ENCODE peak calls at places on chromosomes 3 and 15, in seven cellular contexts. I, E, Y, A, O, N and X are unnamed samples. For H3K4me1, the result is how much of the 10 kb centered on the place peaks cover.

GRCh38 chr3:156803949-156804741 is 22.0 kb upstream of the LEKR1 start:
- DNase-seq in Y (no peak), A (no peak), E (no peak), O (no peak), I (no peak), N (no peak), X (no peak)

GRCh38 chr3:52792413-52792812 is 2.2 kb upstream of the ITIH3 start:
- DNase-seq in Y (no peak), I (no peak), A (no peak), E (no peak), O (no peak), N (peak), X (no peak)

GRCh38 chr3:187844708-187845107 is 99.4 kb upstream of the BCL6 start:
- DNase-seq in O (no peak), N (no peak), E (no peak), A (no peak), Y (no peak), I (no peak), X (no peak)

GRCh38 chr15:30649952-30650929 is 24.3 kb downstream of the ARHGAP11B start:
- DNase-seq in O (no peak), E (no peak), A (no peak), I (no peak), N (peak), Y (no peak), X (no peak)

GRCh38 chr3:101039285-101039684 is 46.1 kb upstream of the ABI3BP start:
- DNase-seq in O (peak), N (no peak), I (no peak), A (no peak), E (no peak), Y (no peak), X (no peak)

GRCh38 chr3:197343656-197344408 is 45.4 kb upstream of the DLG1 start:
- DNase-seq in Y (no peak), A (no peak), E (no peak), N (no peak), I (peak), O (no peak), X (no peak)

GRCh38 chr3:135966349-135966695 is 794 bp downstream of the PPP2R3A start:
- DNase-seq in E (peak), Y (no peak), I (no peak), A (no peak), O (no peak), N (no peak), X (no peak)

GRCh38 chr3:141487419-141488345 is 855 bp downstream of the RASA2 start:
- DNase-seq in A (peak), N (peak), E (peak), Y (no peak), O (peak), I (peak), X (peak)

GRCh38 chr15:57382222-57382621 is 5.9 kb downstream of the CGNL1 start:
- DNase-seq in I (no peak), Y (no peak), N (no peak), A (no peak), O (peak), E (no peak), X (no peak)

GRCh38 chr15:68220489-68220888 is 9.0 kb downstream of the CLN6 start:
- DNase-seq in A (no peak), Y (no peak), E (no peak), O (no peak), I (no peak), N (no peak), X (peak)

GRCh38 chr15:32943691-32944090 is 225.9 kb downstream of the GREM1 start:
- DNase-seq in A (no peak), O (no peak), Y (no peak), E (no peak), N (no peak), I (no peak), X (no peak)

GRCh38 chr3:111112913-111113312 is 41.3 kb downstream of the NECTIN3 start:
- DNase-seq in O (no peak), Y (no peak), N (no peak), I (no peak), E (no peak), A (no peak), X (no peak)

GRCh38 chr3:42090973-42091731 is at the start of gene TRAK1:
- DNase-seq in Y (no peak), O (no peak), I (peak), A (no peak), N (no peak), E (peak), X (no peak)

GRCh38 chr3:46488735-46489361 is 8.9 kb upstream of the RTP3 start:
- DNase-seq in N (peak), E (peak), O (peak), I (peak), Y (peak), A (peak), X (peak)

GRCh38 chr3:196524527-196524926 is 9.4 kb upstream of the SMCO1 start:
- DNase-seq in Y (no peak), E (no peak), A (no peak), O (no peak), N (peak), I (no peak), X (no peak)

GRCh38 chr15:65377105-65377975 is 462 bp downstream of the IGDCC3 start:
- DNase-seq in I (no peak), O (no peak), A (no peak), N (no peak), Y (no peak), E (no peak), X (no peak)

GRCh38 chr3:89375451-89375850 is 268.0 kb downstream of the EPHA3 start:
- DNase-seq in E (no peak), Y (no peak), N (no peak), I (no peak), A (no peak), O (no peak), X (no peak)

GRCh38 chr15:69341356-69341755 is 42.6 kb downstream of the PAQR5 start:
- DNase-seq in Y (no peak), A (no peak), I (no peak), N (no peak), O (no peak), E (no peak), X (no peak)

GRCh38 chr3:42491876-42492507 is 10.5 kb upstream of the VIPR1 start:
- DNase-seq in A (no peak), E (peak), I (no peak), Y (no peak), N (no peak), O (no peak), X (peak)

GRCh38 chr3:146065573-146066006 is 95.4 kb downstream of the PLOD2 start:
- DNase-seq in N (peak), I (no peak), Y (no peak), O (peak), E (peak), A (no peak), X (no peak)

GRCh38 chr3:11477286-11477935 is 166.3 kb downstream of the VGLL4 start:
- DNase-seq in E (peak), A (no peak), I (no peak), N (no peak), O (peak), Y (no peak), X (no peak)

GRCh38 chr3:128854382-128854939 is 25.0 kb upstream of the ACAD9 start:
- DNase-seq in E (no peak), Y (no peak), N (peak), I (no peak), O (peak), A (no peak), X (no peak)

GRCh38 chr3:171949559-171949958 is 89.8 kb upstream of the FNDC3B start:
- DNase-seq in O (no peak), A (no peak), N (no peak), I (no peak), Y (no peak), E (no peak), X (no peak)

GRCh38 chr3:171115667-171116066 is 89.1 kb upstream of the SLC2A2 start:
- DNase-seq in I (no peak), N (no peak), Y (no peak), E (no peak), A (no peak), O (no peak), X (no peak)

GRCh38 chr3:23956701-23957100 is 11.6 kb downstream of the NR1D2 start:
- DNase-seq in Y (no peak), I (no peak), E (no peak), O (no peak), A (no peak), N (no peak), X (no peak)

GRCh38 chr3:64209866-64210609 is 15.2 kb downstream of the PRICKLE2 start:
- DNase-seq in E (peak), A (peak), Y (peak), O (peak), I (peak), N (no peak), X (peak)

DNA sequence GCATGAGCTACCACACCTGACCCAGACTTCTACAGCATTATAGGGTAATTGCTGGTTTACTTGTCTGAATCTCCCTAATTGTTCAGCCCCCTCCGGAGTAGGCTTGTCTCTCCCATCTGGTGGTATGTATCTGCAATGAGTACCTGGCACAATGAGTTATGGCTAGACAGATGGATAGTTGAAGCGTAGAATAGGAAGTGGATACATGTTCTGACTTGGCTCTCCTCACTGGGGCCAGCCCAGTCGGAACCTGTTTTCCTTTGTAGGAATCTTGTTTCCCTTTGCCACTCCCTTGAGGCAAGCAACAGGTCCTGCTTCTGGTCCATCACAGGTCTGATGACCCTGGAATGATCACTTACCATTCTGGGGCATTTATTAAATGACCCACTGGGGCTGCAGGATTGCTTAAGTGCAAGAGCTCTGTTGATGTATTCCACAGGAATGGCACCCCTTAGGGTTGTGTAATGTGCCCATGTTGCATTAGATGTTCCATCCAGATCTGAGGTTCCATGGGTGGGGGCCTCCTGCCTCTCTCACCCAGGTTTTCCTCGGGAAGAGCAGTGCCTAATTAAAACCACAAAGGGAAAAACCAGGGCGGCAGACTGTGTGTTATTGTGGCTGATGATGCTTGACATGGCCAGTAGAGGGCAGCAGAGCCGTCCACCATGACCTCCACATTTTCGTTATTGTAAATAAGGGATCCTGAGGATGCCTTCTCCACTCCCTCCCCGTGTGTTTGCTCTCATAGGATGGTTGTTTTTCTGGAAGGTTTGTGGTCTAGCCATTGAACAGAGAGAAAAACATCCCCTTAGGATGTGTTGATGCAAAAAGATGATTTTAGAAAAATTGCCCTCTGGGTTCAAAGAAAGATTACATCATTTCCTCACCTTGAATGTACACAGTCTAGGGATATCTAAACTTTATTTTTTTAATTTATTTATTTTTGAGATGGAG is 58.0 kb downstream of the CMTM8 start:
- DNase-seq in I (peak), E (peak), Y (no peak), N (peak), O (peak), A (no peak), X (peak)
- TF ChIP-seq CTCF in I (peak), E (peak), Y (peak), N (peak), O (peak), A (peak), X (peak)

DNA sequence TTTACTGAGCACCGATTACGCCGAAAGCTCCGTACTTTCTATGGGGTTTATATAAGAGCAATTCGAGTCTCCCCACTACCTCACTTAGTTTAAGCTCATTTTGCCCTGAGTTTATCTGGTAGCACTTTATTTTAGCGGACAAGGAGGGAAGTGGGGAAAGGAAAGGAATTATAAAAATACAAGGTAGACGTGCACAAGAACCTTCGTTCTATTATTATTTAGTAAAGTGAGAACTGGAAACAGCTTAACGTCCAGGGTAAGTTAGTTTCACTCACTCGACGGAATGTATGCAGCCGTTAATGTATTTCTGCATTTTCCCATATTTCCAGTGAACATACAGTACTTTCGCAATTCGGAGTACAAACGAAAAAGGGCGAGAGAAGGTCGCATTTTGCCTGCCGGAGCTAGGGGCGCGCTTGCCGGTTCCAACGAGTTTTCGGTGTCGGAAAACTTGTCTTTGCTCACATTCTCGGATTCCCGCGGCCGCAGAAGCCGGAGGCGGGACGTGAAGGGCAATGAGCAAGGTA is 1.2 kb upstream of the STT3B start:
- DNase-seq in A (no peak), O (no peak), I (no peak), N (peak), Y (no peak), E (no peak), X (no peak)
- H3K4me3 ChIP-seq in A (peak), O (peak), I (peak), N (peak), Y (peak), E (peak), X (peak)

GRCh38 chr3:14423197-14423743 is 20.9 kb downstream of the SLC6A6 start:
- DNase-seq in Y (no peak), O (peak), E (no peak), I (no peak), A (no peak), N (no peak), X (no peak)
- H3K4me1 ChIP-seq in Y (under half), O (under half), E (under half), I (under half), A (under half), N (half or more), X (under half)

GRCh38 chr3:175526191-175526590 is 667.1 kb downstream of the NAALADL2 start:
- DNase-seq in A (no peak), Y (no peak), E (no peak), N (no peak), I (no peak), O (no peak), X (no peak)
- TF ChIP-seq CTCF in A (no peak), Y (no peak), E (no peak), N (no peak), I (no peak), O (no peak), X (no peak)

GRCh38 chr3:122508135-122508914 is 6.4 kb downstream of the KPNA1 start:
- DNase-seq in E (no peak), O (no peak), Y (no peak), A (no peak), N (no peak), I (no peak), X (no peak)

GRCh38 chr3:122510878-122511481 is 3.8 kb downstream of the KPNA1 start:
- DNase-seq in N (no peak), E (no peak), Y (no peak), I (no peak), A (no peak), O (no peak), X (no peak)

GRCh38 chr3:122502139-122502538 is 12.6 kb downstream of the KPNA1 start:
- DNase-seq in Y (no peak), E (no peak), O (no peak), A (no peak), N (no peak), I (no peak), X (no peak)

GRCh38 chr3:122506450-122506849 is 8.3 kb downstream of the KPNA1 start:
- DNase-seq in A (no peak), I (no peak), E (no peak), Y (no peak), N (no peak), O (no peak), X (no peak)

DNA sequence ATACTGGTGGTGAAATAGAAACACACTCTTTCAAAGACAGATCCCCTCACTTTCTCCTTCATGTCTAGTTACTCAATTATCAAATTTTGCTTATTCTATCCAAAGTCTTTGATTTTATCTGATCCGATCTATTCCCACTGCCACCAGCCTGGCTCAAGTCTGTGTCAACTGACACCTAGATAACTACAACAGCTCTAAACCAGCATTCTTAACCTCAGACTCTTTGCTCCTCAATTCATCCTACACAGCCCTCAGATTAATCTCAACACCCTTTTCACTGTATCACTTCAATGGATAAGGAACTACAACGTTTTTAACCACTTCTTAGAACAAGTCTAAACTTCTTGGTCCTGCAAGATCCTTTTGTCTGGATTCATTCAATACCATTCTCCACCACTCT is 9.1 kb downstream of the KPNA1 start:
- DNase-seq in E (no peak), Y (no peak), N (no peak), O (no peak), A (no peak), I (no peak), X (no peak)
- H3K4me3 ChIP-seq in E (no peak), Y (no peak), N (no peak), O (no peak), A (no peak), I (no peak), X (no peak)

GRCh38 chr15:66782785-66783184 is 80.7 kb downstream of the SMAD6 start:
- DNase-seq in E (no peak), N (no peak), Y (no peak), O (no peak), I (no peak), A (peak), X (no peak)
- H3K4me1 ChIP-seq in E (under half), N (under half), Y (under half), O (under half), I (under half), A (under half), X (under half)

DNA sequence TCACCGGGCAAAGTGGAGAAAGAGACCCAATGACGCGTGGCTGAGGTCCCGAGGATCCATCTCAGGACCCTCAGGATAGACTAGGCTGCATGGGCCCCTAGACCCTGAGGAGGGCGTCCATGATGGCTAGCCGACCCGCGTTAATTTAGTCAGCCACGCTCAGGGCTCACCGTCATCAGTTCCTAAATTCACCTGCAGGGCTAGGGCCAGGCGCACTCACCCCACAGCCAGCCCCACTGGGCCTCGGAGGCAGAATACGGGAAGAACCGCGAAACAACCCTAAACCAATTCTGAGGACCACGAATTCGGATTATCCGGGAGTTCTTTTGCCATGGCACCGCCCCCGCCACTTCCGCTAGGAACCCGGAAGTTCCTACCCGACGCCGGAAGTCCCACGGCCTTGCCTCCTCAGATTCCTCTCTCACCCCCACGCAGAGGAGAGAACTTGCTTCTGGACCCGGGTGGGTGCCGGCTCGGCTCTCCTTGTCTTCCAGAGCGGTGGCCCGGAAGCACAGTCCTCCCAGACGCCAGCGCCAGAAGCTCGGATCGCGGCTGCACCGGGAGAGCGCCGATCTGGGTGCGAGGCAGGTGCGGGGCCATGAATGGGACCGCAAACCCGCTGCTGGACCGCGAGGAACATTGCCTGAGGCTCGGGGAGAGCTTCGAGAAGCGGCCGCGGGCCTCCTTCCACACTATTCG is at the start of the genes EAF1 and METTL6:
- DNase-seq in E (peak), A (peak), I (peak), Y (peak), O (peak), N (peak), X (peak)
- TF ChIP-seq CTCF in E (no peak), A (peak), I (peak), Y (peak), O (no peak), N (peak), X (peak)

GRCh38 chr3:12955651-12956315 is 114.4 kb upstream of the RPL32 start:
- DNase-seq in N (no peak), Y (no peak), A (peak), O (no peak), E (no peak), I (peak), X (no peak)
- H3K4me3 ChIP-seq in N (no peak), Y (peak), A (no peak), O (no peak), E (no peak), I (no peak), X (no peak)

GRCh38 chr3:14125193-14126016 is 553 bp downstream of the TMEM43 start:
- DNase-seq in A (peak), O (peak), Y (no peak), E (peak), I (no peak), N (peak), X (peak)
- H3K4me1 ChIP-seq in A (under half), O (under half), Y (under half), E (under half), I (under half), N (under half), X (under half)